ENCODE peak calls at places on chromosomes 3 and 15, in six cellular contexts. J is brain microvascular endothelial cell, K is foreskin fibroblast, C is astrocyte, S is cardiac muscle cell, M is RWPE1. H is an unnamed sample.

GRCh38 chr3:196147116-196147515 is 64.1 kb downstream of the ZDHHC19 start:
- DNase-seq in M (no peak), C (no peak), S (no peak), J (no peak), K (no peak), H (no peak)

GRCh38 chr3:50594253-50594785 is 17.3 kb downstream of the CISH start:
- DNase-seq in J (no peak), K (no peak), C (no peak), S (no peak), M (no peak), H (no peak)

GRCh38 chr15:74787251-74788041 is 5.6 kb downstream of the CSK start:
- DNase-seq in C (peak), M (no peak), J (peak), K (peak), S (peak), H (peak)

GRCh38 chr3:23304424-23304823 is 101.3 kb downstream of the UBE2E2 start:
- DNase-seq in J (no peak), K (no peak), S (no peak), C (peak), M (no peak), H (no peak)

GRCh38 chr3:3134750-3135448 is 8.2 kb downstream of the TRNT1 start:
- DNase-seq in C (no peak), S (no peak), M (no peak), J (peak), K (peak), H (peak)

GRCh38 chr3:33855884-33856546 is 57.6 kb downstream of the PDCD6IP start:
- DNase-seq in M (no peak), S (no peak), C (peak), J (peak), K (no peak), H (peak)

GRCh38 chr3:14093831-14094230 is 30.8 kb downstream of the CHCHD4 start:
- DNase-seq in M (no peak), J (no peak), K (no peak), C (no peak), S (no peak), H (peak)

GRCh38 chr3:131444180-131444579 is 58.6 kb downstream of the MRPL3 start:
- DNase-seq in S (no peak), M (no peak), C (no peak), J (no peak), K (no peak), H (no peak)

GRCh38 chr3:195178124-195178910 is 92.6 kb downstream of the XXYLT1 start:
- DNase-seq in C (no peak), K (no peak), S (no peak), J (no peak), M (no peak), H (no peak)

GRCh38 chr3:143951351-143951971 is 20.2 kb upstream of the DIPK2A start:
- DNase-seq in K (no peak), S (peak), M (peak), C (no peak), J (peak), H (peak)

GRCh38 chr3:53191836-53192480 is 30.9 kb downstream of the PRKCD start:
- DNase-seq in J (no peak), C (no peak), M (no peak), K (no peak), S (no peak), H (no peak)

GRCh38 chr3:114582929-114583328 is 289.1 kb downstream of the TIGIT start:
- DNase-seq in K (no peak), S (no peak), C (no peak), J (no peak), M (no peak), H (no peak)

GRCh38 chr3:191290311-191291025 is 38.7 kb upstream of the CCDC50 start:
- DNase-seq in C (peak), S (no peak), J (no peak), M (no peak), K (no peak), H (no peak)

GRCh38 chr15:100770781-100771584 is 108.6 kb upstream of the ALDH1A3 start:
- DNase-seq in J (no peak), S (no peak), M (no peak), K (no peak), C (no peak), H (no peak)

GRCh38 chr3:167032267-167032876 is 347.7 kb downstream of the ZBBX start:
- DNase-seq in C (peak), K (no peak), S (peak), M (peak), J (peak), H (peak)

GRCh38 chr3:122952509-122952908 is 75.1 kb downstream of the SEMA5B start:
- DNase-seq in M (peak), S (no peak), C (no peak), J (no peak), K (no peak), H (peak)

GRCh38 chr15:62150445-62150844 is 14.6 kb downstream of the C2CD4B start:
- DNase-seq in J (no peak), M (no peak), K (no peak), S (no peak), C (no peak), H (no peak)

GRCh38 chr3:142929109-142929508 is 34.4 kb downstream of the PAQR9 start:
- DNase-seq in K (no peak), C (no peak), S (no peak), M (peak), J (peak), H (no peak)

GRCh38 chr3:32544894-32545293 is 25.8 kb downstream of the DYNC1LI1 start:
- DNase-seq in K (no peak), J (no peak), M (no peak), C (no peak), S (no peak), H (no peak)

GRCh38 chr3:13581485-13582365 is 32.8 kb downstream of the FBLN2 start:
- DNase-seq in M (no peak), C (peak), J (peak), K (no peak), S (no peak), H (no peak)

GRCh38 chr3:127170794-127171193 is 22.1 kb upstream of the PRR23E start:
- DNase-seq in S (no peak), M (peak), C (peak), K (peak), J (peak), H (peak)

GRCh38 chr3:122689587-122689986 is 8.9 kb downstream of the PARP14 start:
- DNase-seq in M (no peak), C (peak), J (no peak), S (no peak), K (peak), H (no peak)

GRCh38 chr3:138310494-138310893 is 19.2 kb downstream of the NME9 start:
- DNase-seq in S (no peak), M (no peak), K (no peak), C (no peak), J (no peak), H (no peak)

GRCh38 chr3:177050466-177051237 is 146.6 kb downstream of the TBL1XR1 start:
- DNase-seq in K (peak), S (peak), C (peak), M (peak), J (peak), H (peak)

GRCh38 chr3:111595239-111595638 is at the start of gene ZBED2:
- DNase-seq in M (peak), J (no peak), S (no peak), K (no peak), C (no peak), H (peak)

GRCh38 chr3:117628896-117629295 is 919.3 kb downstream of the TUSC7 start:
- DNase-seq in J (peak), C (peak), S (no peak), M (peak), K (peak), H (peak)

GRCh38 chr15:52527898-52528464 is 699 bp downstream of the MYO5A start:
- DNase-seq in C (peak), M (peak), S (peak), K (peak), J (peak), H (no peak)

GRCh38 chr15:73142802-73143762 is 90.8 kb downstream of the NEO1 start:
- DNase-seq in C (no peak), K (no peak), S (no peak), M (no peak), J (no peak), H (no peak)

GRCh38 chr15:40785158-40785557 is 15.4 kb downstream of the C15orf62 start:
- DNase-seq in M (no peak), K (no peak), C (no peak), J (no peak), S (no peak), H (peak)
- TF ChIP-seq CTCF in M (no peak), K (no peak), C (no peak), J (no peak), S (no peak), H (peak)

GRCh38 chr3:61960976-61961375 is 399.6 kb downstream of the PTPRG start:
- DNase-seq in C (no peak), J (no peak), M (no peak), S (no peak), K (no peak), H (no peak)

GRCh38 chr3:61954097-61954528 is 392.7 kb downstream of the PTPRG start:
- DNase-seq in S (peak), C (peak), M (no peak), J (peak), K (peak), H (no peak)

GRCh38 chr3:61961882-61962281 is 400.5 kb downstream of the PTPRG start:
- DNase-seq in M (no peak), J (no peak), S (no peak), C (no peak), K (no peak), H (no peak)

GRCh38 chr3:61955483-61955882 is 394.1 kb downstream of the PTPRG start:
- DNase-seq in K (no peak), C (no peak), S (no peak), J (no peak), M (no peak), H (no peak)

GRCh38 chr3:61956236-61956635 is 394.9 kb downstream of the PTPRG start:
- DNase-seq in K (peak), J (no peak), C (peak), S (no peak), M (peak), H (peak)
- TF ChIP-seq CTCF in K (no peak), J (no peak), C (no peak), S (no peak), M (no peak), H (peak)

DNA sequence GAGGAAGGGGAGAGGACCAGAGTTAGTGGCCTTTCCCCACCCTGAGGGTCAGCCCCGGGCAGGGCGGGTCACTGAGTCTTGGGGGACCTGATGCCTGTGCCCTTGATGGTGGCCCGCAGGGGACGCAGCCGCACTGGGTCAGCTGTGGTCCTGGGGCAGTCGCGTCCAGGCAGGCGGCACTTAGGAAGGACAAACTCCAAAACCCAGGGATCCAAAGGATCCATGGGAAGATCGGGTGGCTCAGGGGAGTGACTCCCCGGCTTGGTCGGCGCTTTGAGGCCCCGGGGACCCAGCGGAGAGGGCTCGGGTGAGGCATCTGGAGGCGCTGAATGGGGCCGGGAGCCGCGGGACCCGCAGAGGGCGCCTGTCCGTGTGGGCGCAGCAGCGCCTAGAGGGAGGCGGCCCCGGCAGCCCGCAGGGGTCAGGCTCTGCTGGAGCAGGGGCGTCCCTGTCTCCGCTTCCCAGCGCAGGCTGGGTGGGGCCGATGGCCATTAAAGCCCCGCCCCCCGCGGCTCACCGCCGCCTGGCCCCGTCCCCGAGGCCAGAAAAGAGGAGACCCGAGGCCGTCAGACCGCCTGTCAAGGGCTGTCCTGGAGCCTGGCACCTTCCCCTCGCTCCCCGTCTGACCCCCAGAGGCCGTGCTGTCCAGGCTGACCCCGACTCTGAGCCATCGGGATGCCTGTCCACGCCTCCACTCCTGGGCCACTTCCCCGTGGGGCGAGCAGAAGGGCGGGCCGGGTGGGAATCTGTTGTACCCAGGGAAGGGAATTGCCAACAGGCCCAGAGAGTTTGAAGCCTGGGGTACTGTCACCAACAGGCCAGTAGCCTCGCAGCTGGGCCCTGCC is 17.4 kb downstream of the CIDEC start:
- DNase-seq in M (no peak), J (no peak), C (no peak), K (peak), S (peak), H (no peak)
- TF ChIP-seq CTCF in M (no peak), J (peak), C (no peak), K (peak), S (peak), H (peak)

GRCh38 chr3:94303897-94304296 is 241.0 kb downstream of the NSUN3 start:
- DNase-seq in K (no peak), S (peak), C (peak), J (no peak), M (no peak), H (no peak)
- TF ChIP-seq CTCF in K (no peak), S (no peak), C (no peak), J (peak), M (peak), H (peak)

DNA sequence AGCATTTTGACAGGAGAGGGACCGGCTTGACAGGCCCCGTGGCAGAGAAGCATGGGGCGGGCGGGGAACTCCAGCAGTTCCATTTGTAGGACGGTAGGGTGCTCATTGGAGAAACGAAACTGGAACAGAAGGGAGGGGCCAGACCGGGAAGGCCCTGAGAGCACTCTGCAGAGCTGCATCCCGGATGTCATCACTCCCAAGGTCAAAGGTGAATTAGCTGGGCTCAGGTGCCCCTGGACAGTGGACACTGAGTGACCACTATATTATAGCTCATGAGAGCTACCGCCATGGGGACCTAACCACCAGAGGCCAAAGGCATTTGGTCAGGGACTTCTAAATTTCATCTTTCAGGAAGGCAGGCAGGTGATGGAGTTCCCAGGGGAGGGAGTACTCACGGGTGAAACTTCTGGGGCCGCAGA is 7.3 kb downstream of the CSRNP1 start:
- DNase-seq in M (no peak), C (no peak), K (no peak), S (no peak), J (no peak), H (peak)
- TF ChIP-seq CTCF in M (no peak), C (no peak), K (no peak), S (no peak), J (no peak), H (peak)

GRCh38 chr3:179027326-179027900 is 44.2 kb downstream of the ZMAT3 start:
- DNase-seq in K (peak), S (no peak), J (peak), C (peak), M (no peak), H (no peak)
- TF ChIP-seq CTCF in K (no peak), S (peak), J (peak), C (no peak), M (no peak), H (peak)

DNA sequence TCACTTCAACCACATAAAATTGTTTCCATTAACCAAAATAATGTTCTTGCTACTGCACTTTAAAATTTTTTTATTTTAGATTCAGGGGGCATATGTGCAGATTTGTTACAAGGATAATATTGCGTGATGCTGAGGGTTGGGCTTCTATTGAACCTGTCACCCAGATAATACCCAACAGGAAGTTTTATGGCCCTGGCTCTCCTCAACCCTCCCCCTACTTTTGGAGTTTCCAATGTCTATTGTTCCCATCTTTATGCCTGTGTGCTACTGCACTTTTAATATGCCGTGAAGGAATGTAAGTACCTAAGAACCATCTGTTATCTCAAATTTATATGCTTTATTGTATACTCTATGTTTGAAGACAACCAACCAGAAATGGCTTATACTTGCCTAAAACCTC is 42.0 kb upstream of the IMPG2 start:
- DNase-seq in C (no peak), J (no peak), K (no peak), S (no peak), M (no peak), H (no peak)
- TF ChIP-seq CTCF in C (no peak), J (no peak), K (no peak), S (no peak), M (no peak), H (no peak)

DNA sequence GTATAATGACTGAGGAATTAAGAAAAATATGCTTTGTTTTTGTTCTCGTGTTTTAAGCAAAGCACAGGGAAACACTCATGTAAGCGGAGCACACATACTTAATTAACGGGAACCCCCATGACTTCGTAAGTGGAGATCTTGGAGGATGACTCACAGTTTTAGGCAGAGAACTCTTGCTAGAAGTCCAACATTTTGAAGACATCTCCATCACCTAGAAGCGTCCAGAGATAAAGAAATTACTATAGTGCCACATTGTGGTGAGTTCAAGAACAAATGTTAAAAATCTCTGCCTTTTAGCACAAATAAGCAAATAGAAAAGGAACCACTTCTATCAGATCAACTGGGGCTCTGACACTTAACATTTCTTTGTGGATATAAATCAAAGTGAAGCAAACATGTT is 194.1 kb upstream of the ARHGEF26 start:
- DNase-seq in S (no peak), M (peak), J (peak), C (peak), K (peak), H (peak)
- TF ChIP-seq CTCF in S (peak), M (no peak), J (no peak), C (peak), K (peak), H (peak)

H was measured in foreskin keratinocyte.